ENCODE peak calls at places on chromosomes 7 and 10, in eight cellular contexts. M is fibroblast of mammary gland, W is hepatocyte, V is uterus, C is endothelial cell of umbilical vein, I is MM.1S, Q is left ventricle myocardium inferior, H is A549. U is an unnamed sample.

GRCh38 chr10:50497758-50498157 is 126.0 kb downstream of the SGMS1 start:
- DNase-seq in M (peak; percentile 86), W (peak; percentile 13), V (no peak), C (no peak), I (peak; percentile 85), Q (no peak), H (peak; percentile 2), U (peak; percentile 86)

GRCh38 chr7:74280985-74281384 is 8.2 kb upstream of the CLIP2 start:
- DNase-seq in M (peak; percentile 85), W (no peak), V (no peak), C (no peak), I (no peak), Q (no peak), H (peak; percentile 62), U (no peak)

GRCh38 chr7:92723205-92723604 is 113.2 kb downstream of the CDK6 start:
- DNase-seq in M (peak; percentile 40), W (no peak), V (no peak), C (peak; percentile 51), I (no peak), Q (no peak), H (no peak), U (no peak)

GRCh38 chr10:78348416-78349164 is 314.9 kb downstream of the RPS24 start:
- DNase-seq in M (no peak), W (no peak), V (peak; percentile 5), C (no peak), I (no peak), Q (no peak), H (no peak), U (no peak)

GRCh38 chr10:35857860-35858259 is 215.8 kb upstream of the FZD8 start:
- DNase-seq in M (no peak), W (no peak), V (no peak), C (no peak), I (no peak), Q (no peak), H (no peak), U (no peak)

GRCh38 chr10:69449841-69450240 is 1.4 kb upstream of the TSPAN15 start:
- DNase-seq in M (peak; percentile 66), W (peak; percentile 78), V (no peak), C (peak; percentile 76), I (peak; percentile 21), Q (no peak), H (peak; percentile 95), U (peak; percentile 71)

GRCh38 chr7:35831208-35831607 is 30.4 kb downstream of the SEPTIN7 start:
- DNase-seq in M (no peak), W (no peak), V (no peak), C (no peak), I (no peak), Q (no peak), H (no peak), U (no peak)

GRCh38 chr7:158494162-158494586 is 93.4 kb downstream of the PTPRN2 start:
- DNase-seq in M (no peak), W (no peak), V (no peak), C (no peak), I (no peak), Q (no peak), H (peak; percentile 33), U (no peak)

GRCh38 chr10:6274040-6274439 is 71.3 kb downstream of the PFKFB3 start:
- DNase-seq in M (peak; percentile 54), W (no peak), V (no peak), C (no peak), I (no peak), Q (no peak), H (no peak), U (peak; percentile 47)

GRCh38 chr7:73429218-73429617 is 4.4 kb upstream of the FZD9 start:
- DNase-seq in M (peak; percentile 37), W (peak; percentile 62), V (no peak), C (no peak), I (no peak), Q (no peak), H (no peak), U (no peak)

GRCh38 chr10:132912685-132913558 is 29.4 kb downstream of the CFAP46 start:
- DNase-seq in M (no peak), W (no peak), V (no peak), C (no peak), I (no peak), Q (no peak), H (no peak), U (no peak)

GRCh38 chr7:28933874-28934265 is 24.3 kb downstream of the TRIL start:
- DNase-seq in M (no peak), W (no peak), V (no peak), C (peak; percentile 33), I (no peak), Q (no peak), H (no peak), U (no peak)

GRCh38 chr7:116451958-116452729 is 47.4 kb upstream of the CAV2 start:
- DNase-seq in M (no peak), W (no peak), V (no peak), C (no peak), I (no peak), Q (no peak), H (no peak), U (no peak)

GRCh38 chr7:41912426-41912825 is 209.5 kb upstream of the INHBA start:
- DNase-seq in M (no peak), W (no peak), V (no peak), C (no peak), I (no peak), Q (no peak), H (no peak), U (peak; percentile 56)

GRCh38 chr10:59047957-59048618 is 128.4 kb upstream of the PHYHIPL start:
- DNase-seq in M (no peak), W (no peak), V (no peak), C (no peak), I (peak; percentile 30), Q (no peak), H (no peak), U (no peak)

GRCh38 chr10:125171402-125172316 is 11.3 kb upstream of the CTBP2 start:
- DNase-seq in M (no peak), W (no peak), V (no peak), C (no peak), I (no peak), Q (no peak), H (no peak), U (no peak)

DNA sequence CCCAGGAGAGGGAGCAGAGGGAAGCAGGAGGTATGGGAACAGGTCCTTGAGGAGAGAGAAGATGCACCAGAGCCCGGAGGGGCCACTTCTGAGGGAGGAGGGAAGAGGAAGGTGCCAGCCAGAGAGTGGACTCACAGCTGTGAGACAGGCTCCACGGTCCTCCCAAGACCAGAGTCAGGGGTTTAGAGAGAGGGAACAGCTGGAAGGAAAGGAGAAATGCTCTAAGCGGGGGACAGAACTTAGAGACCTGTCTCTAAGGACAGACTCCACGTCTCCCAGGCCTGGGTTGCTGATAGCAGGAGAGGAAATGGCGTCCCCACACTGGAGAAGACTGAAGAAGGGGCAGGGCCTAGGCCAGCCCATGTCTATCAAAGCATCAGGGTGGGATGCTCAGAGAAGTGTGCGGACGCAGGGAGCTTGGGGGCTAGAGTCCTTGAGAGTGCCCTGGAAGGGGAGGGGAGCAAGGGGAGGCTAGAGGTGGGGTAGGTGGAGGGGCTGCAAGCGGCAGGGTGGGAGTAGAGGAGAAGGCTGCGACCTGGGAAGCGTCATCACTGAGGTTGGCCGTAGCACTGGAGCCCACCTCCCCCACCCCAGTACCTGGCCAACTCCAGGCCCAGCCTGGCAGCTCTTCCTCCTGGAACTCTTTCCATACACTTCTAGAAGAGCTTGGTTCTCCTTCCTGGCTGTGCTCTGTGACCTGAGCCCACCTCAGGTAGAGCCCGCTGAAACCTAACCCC is 25.6 kb upstream of the GRID1 start:
- DNase-seq in M (no peak), W (no peak), V (no peak), C (no peak), I (no peak), Q (no peak), H (no peak), U (no peak)
- TF ChIP-seq CTCF in M (no peak), W (no peak), V (no peak), C (no peak), I (no peak), Q (no peak), H (no peak), U (no peak)

DNA sequence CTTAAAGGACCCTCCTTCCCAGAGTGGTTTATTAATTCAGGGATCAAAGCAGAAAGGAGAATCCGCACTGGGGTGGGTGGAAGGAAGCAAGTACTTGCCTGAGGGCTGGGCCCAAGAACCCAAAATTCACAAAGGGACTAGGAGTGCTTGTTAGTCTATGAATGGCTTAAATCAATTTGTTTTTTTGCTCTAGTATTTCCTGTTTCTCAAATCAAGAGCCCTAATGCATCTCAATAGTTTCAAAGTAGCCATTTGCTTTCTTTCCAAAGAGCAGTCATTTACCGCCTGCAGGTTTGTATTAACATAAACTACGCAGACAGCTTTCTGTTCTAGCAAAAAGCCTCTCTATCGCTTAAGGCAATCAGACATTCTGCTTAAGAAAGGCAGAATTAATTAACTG is 44.2 kb upstream of the SLC35G1 start:
- DNase-seq in M (no peak), W (no peak), V (no peak), C (no peak), I (no peak), Q (no peak), H (no peak), U (no peak)
- H3K4me3 ChIP-seq in M (no peak overlapping the region), W (no peak overlapping the region), V (no peak overlapping the region), C (no peak overlapping the region), I (no peak overlapping the region), Q (no peak overlapping the region), H (no peak overlapping the region), U (no peak overlapping the region)

GRCh38 chr7:156060925-156061324 is 248.7 kb upstream of the SHH start:
- DNase-seq in M (no peak), W (no peak), V (no peak), C (no peak), I (no peak), Q (no peak), H (no peak), U (no peak)

GRCh38 chr7:156055206-156055822 is 243.1 kb upstream of the SHH start:
- DNase-seq in M (no peak), W (no peak), V (no peak), C (no peak), I (no peak), Q (no peak), H (peak; percentile 25), U (no peak)

GRCh38 chr7:156056548-156056947 is 244.3 kb upstream of the SHH start:
- DNase-seq in M (no peak), W (no peak), V (no peak), C (no peak), I (no peak), Q (no peak), H (no peak), U (no peak)

GRCh38 chr7:156059374-156059773 is 247.1 kb upstream of the SHH start:
- DNase-seq in M (no peak), W (no peak), V (no peak), C (no peak), I (no peak), Q (no peak), H (no peak), U (no peak)

GRCh38 chr7:156058248-156058647 is 246.0 kb upstream of the SHH start:
- DNase-seq in M (no peak), W (no peak), V (no peak), C (no peak), I (no peak), Q (no peak), H (no peak), U (no peak)
- TF ChIP-seq CTCF in M (no peak), W (no peak), V (no peak), C (no peak), I (no peak), Q (no peak), H (no peak), U (no peak)

DNA sequence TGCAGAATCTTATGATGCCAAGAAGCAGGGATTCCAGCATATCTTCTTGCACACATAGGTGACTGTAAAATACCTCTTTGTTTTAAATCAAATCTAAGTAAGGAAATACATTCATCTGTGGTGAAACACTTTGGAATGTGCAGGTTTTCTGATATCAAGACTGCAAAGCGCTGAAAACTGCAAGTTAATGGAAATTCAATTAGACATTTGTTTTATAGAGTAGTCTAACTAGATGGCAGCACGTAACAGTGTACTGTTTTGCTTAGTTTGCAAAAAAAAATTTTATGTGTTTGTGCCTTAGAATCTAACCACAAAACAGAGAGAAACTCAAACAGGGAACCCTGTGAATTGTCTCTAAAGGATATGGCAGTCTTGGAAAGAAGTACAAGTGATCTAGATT is 259.2 kb downstream of the HDAC9 start:
- DNase-seq in M (peak; percentile 73), W (no peak), V (no peak), C (peak; percentile 6), I (no peak), Q (no peak), H (no peak), U (peak; percentile 27)
- H3K4me3 ChIP-seq in M (peak overlapping the region; percentile 24), W (no peak overlapping the region), V (no peak overlapping the region), C (no peak overlapping the region), I (no peak overlapping the region), Q (no peak overlapping the region), H (no peak overlapping the region), U (no peak overlapping the region)

U was measured in epithelial cell of esophagus.